ENCODE peak calls at places on chromosomes 16 and 17, in seven cellular contexts. T is H4; P is stimulated activated effector memory CD8-positive, alpha-beta T cell treated with anti-CD3 and anti-CD28 coated beads, Interleukin-12 subunit alpha, Interleukin-12 subunit beta, amount 100 ng/mL, for 72 hours; C is nephron progenitor cell; M is neural crest cell; R is fibroblast of villous mesenchyme; V is H7. Y is an unnamed sample.

GRCh38 chr17:45132569-45133463 is 501 bp upstream of the PLCD3 start:
- DNase-seq in T (peak), P (peak), C (peak), M (peak), R (peak), V (peak), Y (peak)

GRCh38 chr17:39223907-39224777 is 1.6 kb downstream of the STAC2 start:
- DNase-seq in T (no peak), P (no peak), C (no peak), M (no peak), R (no peak), V (peak), Y (no peak)

GRCh38 chr17:51016099-51016498 is 104.6 kb downstream of the SPAG9 start:
- DNase-seq in T (no peak), P (no peak), C (no peak), M (no peak), R (peak), V (no peak), Y (no peak)

GRCh38 chr16:12092347-12092882 is 115.9 kb downstream of the SNX29 start:
- DNase-seq in T (peak), P (no peak), C (no peak), M (no peak), R (peak), V (no peak), Y (peak)

GRCh38 chr16:51132484-51132883 is 18.6 kb downstream of the SALL1 start:
- DNase-seq in T (no peak), P (no peak), C (no peak), M (no peak), R (no peak), V (no peak), Y (no peak)

GRCh38 chr17:77924757-77925336 is 33.7 kb upstream of the TNRC6C start:
- DNase-seq in T (peak), P (no peak), C (peak), M (no peak), R (peak), V (peak), Y (no peak)

GRCh38 chr17:50834786-50835562 is 412 bp upstream of the WFIKKN2 start:
- DNase-seq in T (no peak), P (no peak), C (peak), M (no peak), R (peak), V (peak), Y (no peak)

GRCh38 chr16:84699147-84699711 is 571 bp upstream of the USP10 start:
- DNase-seq in T (no peak), P (no peak), C (no peak), M (no peak), R (no peak), V (no peak), Y (no peak)

GRCh38 chr17:39270923-39271322 is 45.2 kb upstream of the STAC2 start:
- DNase-seq in T (peak), P (no peak), C (no peak), M (no peak), R (peak), V (peak), Y (peak)

GRCh38 chr17:78727057-78727456 is 55.0 kb downstream of the CYTH1 start:
- DNase-seq in T (no peak), P (no peak), C (no peak), M (no peak), R (no peak), V (no peak), Y (no peak)

GRCh38 chr16:66886914-66887313 is 6.6 kb downstream of the PDP2 start:
- DNase-seq in T (peak), P (no peak), C (no peak), M (no peak), R (no peak), V (no peak), Y (no peak)

GRCh38 chr17:49845210-49845782 is 2.6 kb downstream of the TAC4 start:
- DNase-seq in T (no peak), P (no peak), C (no peak), M (no peak), R (no peak), V (peak), Y (no peak)

GRCh38 chr17:76376318-76377133 is 7.9 kb upstream of the SPHK1 start:
- DNase-seq in T (no peak), P (no peak), C (no peak), M (no peak), R (no peak), V (no peak), Y (no peak)

GRCh38 chr16:49663081-49664057 is 192.5 kb downstream of the ZNF423 start:
- DNase-seq in T (no peak), P (no peak), C (no peak), M (no peak), R (no peak), V (no peak), Y (no peak)